ENCODE peak calls at places on chromosomes 3 and 15, in five cellular contexts. One of them, this sample, is unnamed.

GRCh38 chr3:66582721-66583141 is 81.9 kb upstream of the LRIG1 start:
- DNase-seq in substantia nigra: no peak
- DNase-seq in fibroblast of the aortic adventitia: no peak
- DNase-seq in colonic mucosa: no peak
- DNase-seq in SJSA1: no peak
- DNase-seq in this sample: no peak

GRCh38 chr3:24829011-24829581 is 334.4 kb upstream of the THRB start:
- DNase-seq in SJSA1: no peak
- DNase-seq in fibroblast of the aortic adventitia: no peak
- DNase-seq in substantia nigra: peak; percentile 37
- DNase-seq in colonic mucosa: peak; percentile 37
- DNase-seq in this sample: peak; percentile 50

GRCh38 chr15:58440181-58440910 is 8.6 kb downstream of the LIPC start:
- DNase-seq in substantia nigra: no peak
- DNase-seq in fibroblast of the aortic adventitia: peak; percentile 54
- DNase-seq in colonic mucosa: peak; percentile 65
- DNase-seq in SJSA1: peak; percentile 79
- DNase-seq in this sample: no peak

GRCh38 chr3:51967384-51968174 is at the start of gene PCBP4:
- DNase-seq in SJSA1: peak; percentile 47
- DNase-seq in fibroblast of the aortic adventitia: no peak
- DNase-seq in substantia nigra: peak; percentile 85
- DNase-seq in colonic mucosa: peak; percentile 64
- DNase-seq in this sample: no peak

GRCh38 chr3:132834327-132834726 is 112.1 kb upstream of the NPHP3 start:
- DNase-seq in SJSA1: no peak
- DNase-seq in colonic mucosa: no peak
- DNase-seq in fibroblast of the aortic adventitia: no peak
- DNase-seq in substantia nigra: no peak
- DNase-seq in this sample: no peak

GRCh38 chr3:167606836-167607235 is 46.9 kb downstream of the WDR49 start:
- DNase-seq in SJSA1: no peak
- DNase-seq in fibroblast of the aortic adventitia: no peak
- DNase-seq in substantia nigra: no peak
- DNase-seq in colonic mucosa: no peak
- DNase-seq in this sample: no peak

GRCh38 chr15:74173545-74174215 is at the start of gene ISLR:
- DNase-seq in SJSA1: no peak
- DNase-seq in fibroblast of the aortic adventitia: peak; percentile 98
- DNase-seq in colonic mucosa: no peak
- DNase-seq in substantia nigra: no peak
- DNase-seq in this sample: peak; percentile 55

GRCh38 chr3:33787328-33788009 is 11.0 kb upstream of the PDCD6IP start:
- DNase-seq in fibroblast of the aortic adventitia: peak; percentile 80
- DNase-seq in SJSA1: peak; percentile 44
- DNase-seq in substantia nigra: peak; percentile 9
- DNase-seq in colonic mucosa: peak; percentile 65
- DNase-seq in this sample: peak; percentile 65